ENCODE peak calls at places on chromosomes 13 and 19, in eight cellular contexts. T, X, S, Z, C, Q, L and D are unnamed samples.

GRCh38 chr13:93767231-93767916 is 540.8 kb downstream of the GPC6 start:
- DNase-seq in T (no peak), X (peak; percentile 41), S (no peak), Z (no peak), C (no peak), Q (peak; percentile 42), L (no peak), D (no peak)

GRCh38 chr13:34469212-34469983 is 472.7 kb upstream of the NBEA start:
- DNase-seq in T (no peak), X (no peak), S (peak; percentile 46), Z (no peak), C (peak; percentile 60), Q (no peak), L (no peak), D (no peak)

GRCh38 chr19:58021541-58022282 is 12.1 kb upstream of the ZSCAN1 start:
- DNase-seq in T (no peak), X (peak; percentile 84), S (peak; percentile 50), Z (no peak), C (no peak), Q (peak; percentile 40), L (no peak), D (peak; percentile 81)

GRCh38 chr19:806815-807421 is 9.7 kb downstream of the PTBP1 start:
- DNase-seq in T (no peak), X (no peak), S (no peak), Z (no peak), C (no peak), Q (no peak), L (no peak), D (no peak)

GRCh38 chr13:94014461-94014860 is 465.0 kb downstream of the DCT start:
- DNase-seq in T (no peak), X (no peak), S (no peak), Z (no peak), C (no peak), Q (no peak), L (no peak), D (no peak)

GRCh38 chr19:44848036-44848804 is 2.1 kb downstream of the NECTIN2 start:
- DNase-seq in T (no peak), X (peak; percentile 57), S (peak; percentile 63), Z (no peak), C (peak; percentile 5), Q (peak; percentile 57), L (no peak), D (peak; percentile 27)

GRCh38 chr19:10285393-10285792 is 1.4 kb upstream of the ICAM4 start:
- DNase-seq in T (no peak), X (no peak), S (no peak), Z (no peak), C (no peak), Q (no peak), L (no peak), D (no peak)

GRCh38 chr13:103056008-103056407 is 10.2 kb downstream of the SLC10A2 start:
- DNase-seq in T (no peak), X (no peak), S (no peak), Z (no peak), C (no peak), Q (no peak), L (no peak), D (no peak)

GRCh38 chr19:46351241-46352041 is 4.6 kb downstream of the PPP5C start:
- DNase-seq in T (peak; percentile 91), X (no peak), S (peak; percentile 82), Z (no peak), C (peak; percentile 64), Q (peak; percentile 43), L (no peak), D (peak; percentile 57)

GRCh38 chr19:7748756-7749155 is 1.4 kb upstream of the CD209 start:
- DNase-seq in T (no peak), X (no peak), S (peak; percentile 15), Z (no peak), C (peak; percentile 27), Q (peak; percentile 7), L (no peak), D (peak; percentile 33)

GRCh38 chr13:31346891-31347290 is 147.1 kb downstream of the B3GLCT start:
- DNase-seq in T (no peak), X (no peak), S (no peak), Z (no peak), C (no peak), Q (no peak), L (no peak), D (no peak)

GRCh38 chr13:32837973-32838940 is 178.0 kb upstream of the KL start:
- DNase-seq in T (no peak), X (no peak), S (no peak), Z (no peak), C (no peak), Q (no peak), L (no peak), D (no peak)

GRCh38 chr13:39329182-39329639 is 273.8 kb downstream of the LHFPL6 start:
- DNase-seq in T (no peak), X (no peak), S (peak; percentile 51), Z (no peak), C (no peak), Q (no peak), L (no peak), D (no peak)

GRCh38 chr13:26047040-26047439 is 4.8 kb downstream of the SHISA2 start:
- DNase-seq in T (no peak), X (no peak), S (no peak), Z (no peak), C (no peak), Q (no peak), L (no peak), D (no peak)

GRCh38 chr19:29587518-29587986 is 18.5 kb upstream of the POP4 start:
- DNase-seq in T (no peak), X (no peak), S (no peak), Z (no peak), C (no peak), Q (peak; percentile 38), L (no peak), D (peak; percentile 85)

GRCh38 chr13:86813198-86813597 is 858.0 kb upstream of the SLITRK5 start:
- DNase-seq in T (no peak), X (peak; percentile 44), S (no peak), Z (no peak), C (no peak), Q (no peak), L (no peak), D (no peak)

GRCh38 chr19:38473201-38473600 is 39.7 kb downstream of the RYR1 start:
- DNase-seq in T (no peak), X (no peak), S (no peak), Z (no peak), C (no peak), Q (no peak), L (no peak), D (no peak)
- TF ChIP-seq CTCF in T (no peak), X (no peak), S (no peak), Z (no peak), C (no peak), Q (no peak), L (no peak), D (no peak)

GRCh38 chr13:96963786-96964475 is 30.3 kb downstream of the OXGR1 start:
- DNase-seq in T (no peak), X (no peak), S (no peak), Z (no peak), C (no peak), Q (no peak), L (no peak), D (no peak)

GRCh38 chr13:96958286-96958891 is 35.9 kb downstream of the OXGR1 start:
- DNase-seq in T (no peak), X (no peak), S (peak; percentile 59), Z (no peak), C (peak; percentile 11), Q (peak; percentile 13), L (no peak), D (peak; percentile 9)

DNA sequence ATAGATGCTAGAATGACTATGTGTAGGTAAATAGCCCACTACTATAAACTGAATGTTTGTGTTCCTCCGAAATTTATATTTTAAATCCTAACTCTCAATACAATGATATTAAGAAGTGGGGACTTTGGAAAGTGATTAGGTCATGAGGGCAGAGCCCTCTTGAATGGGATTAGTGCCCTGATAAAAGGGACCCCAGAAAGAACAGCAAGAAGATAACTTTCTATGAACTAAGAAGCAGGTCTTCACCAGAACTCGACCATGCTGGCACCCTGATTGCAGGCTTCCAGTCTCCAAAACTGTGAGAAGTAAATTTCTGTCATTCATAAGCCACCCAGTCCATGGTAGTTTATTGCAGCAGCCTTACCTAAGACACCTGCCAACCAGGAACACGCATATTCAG is 33.9 kb downstream of the OXGR1 start:
- DNase-seq in T (no peak), X (no peak), S (no peak), Z (no peak), C (no peak), Q (no peak), L (no peak), D (no peak)
- TF ChIP-seq CTCF in T (no peak), X (no peak), S (no peak), Z (no peak), C (no peak), Q (no peak), L (no peak), D (no peak)

GRCh38 chr19:14070268-14071050 is 2.1 kb upstream of the MISP3 start:
- DNase-seq in T (no peak), X (no peak), S (no peak), Z (no peak), C (no peak), Q (no peak), L (peak; percentile 36), D (no peak)

GRCh38 chr19:14078406-14078805 is 5.8 kb downstream of the MISP3 start:
- DNase-seq in T (no peak), X (no peak), S (no peak), Z (no peak), C (no peak), Q (peak; percentile 38), L (no peak), D (no peak)

GRCh38 chr19:14073925-14074838 is 1.6 kb downstream of the MISP3 start:
- DNase-seq in T (peak; percentile 80), X (no peak), S (no peak), Z (no peak), C (peak; percentile 62), Q (peak; percentile 25), L (no peak), D (peak; percentile 50)

GRCh38 chr19:14072535-14073231 is at the start of gene MISP3:
- DNase-seq in T (peak; percentile 92), X (peak; percentile 71), S (no peak), Z (no peak), C (no peak), Q (no peak), L (peak; percentile 49), D (peak; percentile 66)

GRCh38 chr19:14073232-14073924 is 792 bp downstream of the MISP3 start:
- DNase-seq in T (peak; percentile 91), X (peak; percentile 67), S (peak; percentile 82), Z (no peak), C (peak; percentile 81), Q (peak; percentile 82), L (peak; percentile 77), D (peak; percentile 81)
- TF ChIP-seq CTCF in T (peak; percentile 62), X (peak; percentile 70), S (peak; percentile 5), Z (peak; percentile 30), C (peak; percentile 99), Q (peak; percentile 66), L (peak; percentile 64), D (peak; percentile 61)

DNA sequence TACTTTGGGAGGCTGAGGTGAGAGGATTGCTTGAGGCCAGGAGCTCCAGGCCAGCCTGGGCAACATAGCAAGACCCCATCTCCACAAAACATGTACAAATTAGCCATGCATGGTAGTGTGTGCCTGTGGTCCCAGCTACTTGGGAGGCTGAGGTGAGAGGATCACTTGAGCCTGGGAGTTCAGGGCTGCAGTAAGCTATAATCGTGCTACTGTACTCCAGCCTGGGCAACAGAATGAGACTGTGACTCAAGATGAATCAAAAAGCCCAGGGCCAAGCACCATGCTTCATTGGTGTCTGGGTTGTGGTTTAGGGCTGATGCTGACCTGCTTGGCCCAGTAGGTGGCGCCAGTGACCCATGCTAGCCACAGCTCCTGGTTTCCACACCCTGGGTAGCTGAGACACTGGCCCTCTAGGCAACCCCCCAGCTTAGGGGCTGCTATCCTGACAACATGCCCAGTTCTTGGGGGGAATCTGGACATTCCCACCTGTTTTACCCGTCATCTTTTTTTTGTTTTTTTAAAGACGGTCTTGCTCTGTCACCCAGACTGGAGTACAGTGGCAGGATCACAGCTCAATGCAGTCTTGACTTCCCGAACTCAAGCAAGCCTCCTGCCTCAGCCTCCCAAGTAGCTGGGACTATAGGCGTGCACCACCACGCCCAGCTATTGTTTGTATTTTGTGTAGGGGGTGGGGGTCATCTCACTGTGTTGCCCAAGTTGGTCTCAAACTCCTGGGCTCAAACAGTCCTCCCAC is 5.5 kb downstream of the CCDC124 start:
- DNase-seq in T (peak; percentile 85), X (peak; percentile 78), S (peak; percentile 83), Z (peak; percentile 54), C (peak; percentile 89), Q (peak; percentile 88), L (peak; percentile 76), D (peak; percentile 91)
- TF ChIP-seq CTCF in T (peak; percentile 86), X (peak; percentile 96), S (peak; percentile 97), Z (peak; percentile 86), C (peak; percentile 96), Q (peak; percentile 98), L (peak; percentile 96), D (peak; percentile 78)